ENCODE peak calls at places on chromosomes 7 and 10, in nine cellular contexts. M is breast epithelium, J is heart left ventricle, W is NB4, O is A549, Y is gastrocnemius medialis, H is body of pancreas, Z is HCT116, Q is lower leg skin. B is an unnamed sample.

GRCh38 chr7:134963031-134963430 is 23.3 kb upstream of the AGBL3 start:
- DNase-seq in Q (no peak), Y (no peak), H (no peak), J (no peak), W (no peak), O (no peak), Z (no peak), M (no peak), B (no peak)

GRCh38 chr7:130324270-130324669 is 20.3 kb upstream of the CPA5 start:
- DNase-seq in H (no peak), Q (no peak), M (no peak), W (no peak), Z (no peak), Y (no peak), J (no peak), O (no peak), B (no peak)

GRCh38 chr7:67019562-67020390 is 23.1 kb downstream of the TYW1 start:
- DNase-seq in H (no peak), M (no peak), W (peak), Q (no peak), Y (no peak), O (no peak), J (no peak), Z (no peak), B (peak)

GRCh38 chr7:47375590-47375989 is 206.3 kb downstream of the TNS3 start:
- DNase-seq in Y (no peak), H (no peak), Q (no peak), Z (no peak), O (no peak), J (no peak), W (no peak), M (no peak), B (no peak)

GRCh38 chr7:10237306-10237705 is 736.4 kb upstream of the PHF14 start:
- DNase-seq in Z (peak), Q (no peak), J (peak), M (no peak), W (no peak), H (peak), Y (no peak), O (no peak), B (no peak)

GRCh38 chr7:73970801-73971229 is 57.2 kb upstream of the ELN start:
- DNase-seq in Q (peak), O (no peak), Z (no peak), H (no peak), Y (no peak), M (no peak), W (no peak), J (no peak), B (no peak)

GRCh38 chr10:47363781-47364180 is 15.6 kb downstream of the RBP3 start:
- DNase-seq in Z (no peak), O (no peak), W (no peak), H (no peak), J (no peak), Q (no peak), M (peak), Y (no peak), B (no peak)

GRCh38 chr7:72492446-72492845 is 80.3 kb upstream of the CALN1 start:
- DNase-seq in Z (no peak), H (peak), O (no peak), Q (no peak), W (no peak), J (peak), M (no peak), Y (no peak), B (no peak)

GRCh38 chr10:95355241-95355779 is 64.5 kb upstream of the PDLIM1 start:
- DNase-seq in J (no peak), Q (no peak), Y (no peak), H (no peak), W (peak), Z (no peak), O (no peak), M (no peak), B (no peak)

GRCh38 chr10:128051548-128051947 is 74.7 kb downstream of the MKI67 start:
- DNase-seq in M (no peak), H (peak), Z (no peak), J (peak), Q (no peak), Y (no peak), O (no peak), W (no peak), B (no peak)

GRCh38 chr10:21602313-21602712 is 68.3 kb downstream of the MLLT10 start:
- DNase-seq in W (no peak), J (no peak), Y (no peak), H (no peak), M (no peak), Z (no peak), O (no peak), Q (no peak), B (no peak)

GRCh38 chr10:58590152-58590551 is 77.5 kb downstream of the BICC1 start:
- DNase-seq in W (no peak), H (no peak), J (peak), Y (no peak), Q (no peak), O (peak), M (no peak), Z (no peak), B (no peak)

GRCh38 chr10:91694170-91694794 is 61.4 kb upstream of the PPP1R3C start:
- DNase-seq in W (peak), Q (no peak), H (peak), J (no peak), Z (peak), Y (no peak), O (peak), M (no peak), B (peak)

GRCh38 chr10:67925449-67926005 is 41.1 kb downstream of the SIRT1 start:
- DNase-seq in O (no peak), J (no peak), M (no peak), Q (no peak), W (no peak), Z (no peak), H (no peak), Y (no peak), B (no peak)

GRCh38 chr7:106514887-106515286 is 146.1 kb downstream of the CCDC71L start:
- DNase-seq in J (no peak), W (no peak), Y (no peak), Q (peak), O (no peak), H (no peak), Z (no peak), M (no peak), B (no peak)

GRCh38 chr10:486668-487067 is 202.8 kb downstream of the DIP2C start:
- DNase-seq in Z (no peak), O (no peak), W (no peak), Q (no peak), Y (no peak), H (no peak), M (no peak), J (no peak), B (no peak)

GRCh38 chr10:101974091-101974799 is 81.7 kb downstream of the ARMH3 start:
- DNase-seq in J (no peak), H (no peak), W (peak), Z (no peak), Q (no peak), M (no peak), O (no peak), Y (no peak), B (no peak)

GRCh38 chr10:29395409-29395808 is 106.5 kb downstream of the LYZL1 start:
- DNase-seq in J (no peak), Z (no peak), W (no peak), O (no peak), Q (no peak), H (no peak), M (no peak), Y (no peak), B (no peak)

GRCh38 chr10:130218936-130219335 is 82.7 kb downstream of the GLRX3 start:
- DNase-seq in Q (no peak), W (no peak), M (no peak), Z (no peak), J (no peak), O (no peak), H (no peak), Y (no peak), B (no peak)

GRCh38 chr7:158123214-158123613 is 464.4 kb downstream of the PTPRN2 start:
- DNase-seq in O (no peak), Q (no peak), W (no peak), M (no peak), Y (no peak), Z (no peak), J (no peak), H (no peak), B (no peak)

GRCh38 chr7:100166966-100167911 is 1.2 kb downstream of the GAL3ST4 start:
- DNase-seq in M (no peak), Z (no peak), H (no peak), Q (no peak), W (peak), J (no peak), Y (no peak), O (no peak), B (no peak)

GRCh38 chr10:53071505-53072125 is 299.0 kb upstream of the MBL2 start:
- DNase-seq in W (no peak), O (no peak), H (no peak), J (no peak), M (no peak), Z (no peak), Q (no peak), Y (no peak), B (no peak)

GRCh38 chr10:22341190-22341935 is 3.9 kb upstream of the SPAG6 start:
- DNase-seq in W (no peak), Y (no peak), Z (no peak), Q (peak), J (no peak), H (no peak), M (no peak), O (peak), B (peak)

GRCh38 chr10:516766-517165 is 172.7 kb downstream of the DIP2C start:
- DNase-seq in Q (no peak), O (no peak), W (no peak), J (no peak), Z (no peak), M (peak), Y (no peak), H (no peak), B (no peak)

GRCh38 chr10:25758041-25758457 is 176.0 kb upstream of the MYO3A start:
- DNase-seq in M (no peak), W (peak), O (peak), Y (no peak), H (peak), Z (peak), Q (no peak), J (no peak), B (peak)

DNA sequence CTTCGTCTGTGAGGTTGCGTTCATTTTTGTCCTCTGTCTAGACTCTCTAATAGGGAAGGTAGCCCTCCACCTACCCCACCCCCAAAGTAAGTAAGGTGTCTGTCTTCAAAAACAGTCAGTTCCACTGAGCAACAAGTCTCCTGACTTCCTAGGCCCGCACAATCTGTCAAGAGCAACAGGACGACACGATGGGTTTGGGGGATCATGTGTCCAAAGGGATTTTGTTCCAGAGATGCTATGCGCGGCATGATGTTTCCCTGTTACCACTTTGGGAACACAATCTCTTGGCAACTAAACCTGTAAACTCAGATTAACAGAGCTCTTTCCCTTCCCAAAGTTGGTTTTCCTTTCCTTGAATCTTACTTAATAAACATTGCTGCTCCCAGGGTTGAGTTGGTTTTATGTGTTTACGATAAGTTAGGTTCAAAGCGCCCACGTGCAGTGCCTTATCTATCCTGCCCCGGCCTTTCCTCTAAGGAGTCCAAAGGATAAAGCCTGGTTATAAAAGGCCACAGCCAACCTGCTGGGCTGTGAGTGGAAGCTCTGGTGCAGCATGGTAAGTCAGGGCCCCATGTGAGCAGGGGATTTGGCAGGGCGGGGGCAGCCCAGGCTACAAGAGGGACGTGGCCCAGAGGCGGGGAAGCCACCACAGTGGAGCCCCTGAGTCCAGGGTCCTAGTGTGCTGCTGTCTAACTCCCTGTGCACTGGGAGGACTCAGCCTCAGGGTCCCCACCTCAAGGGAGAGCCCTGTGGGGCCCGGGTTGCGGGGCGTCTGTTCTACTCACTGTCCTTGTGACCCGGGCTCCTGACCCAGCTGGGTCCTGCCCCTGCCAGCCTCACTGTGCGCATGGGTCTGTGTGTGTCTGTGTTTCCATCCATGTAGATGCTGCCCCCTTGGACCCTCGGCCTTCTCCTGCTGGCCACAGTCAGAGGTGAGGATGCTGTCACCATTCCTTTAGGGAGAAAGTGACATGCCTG is at the start of gene PNLIPRP2:
- DNase-seq in W (no peak), Q (no peak), Z (no peak), H (peak), O (no peak), J (no peak), Y (no peak), M (no peak), B (no peak)
- TF ChIP-seq POLR2A in W (no peak), Q (no peak), Z (no peak), H (peak), O (no peak), J (no peak), Y (no peak), M (no peak), B (no peak)

DNA sequence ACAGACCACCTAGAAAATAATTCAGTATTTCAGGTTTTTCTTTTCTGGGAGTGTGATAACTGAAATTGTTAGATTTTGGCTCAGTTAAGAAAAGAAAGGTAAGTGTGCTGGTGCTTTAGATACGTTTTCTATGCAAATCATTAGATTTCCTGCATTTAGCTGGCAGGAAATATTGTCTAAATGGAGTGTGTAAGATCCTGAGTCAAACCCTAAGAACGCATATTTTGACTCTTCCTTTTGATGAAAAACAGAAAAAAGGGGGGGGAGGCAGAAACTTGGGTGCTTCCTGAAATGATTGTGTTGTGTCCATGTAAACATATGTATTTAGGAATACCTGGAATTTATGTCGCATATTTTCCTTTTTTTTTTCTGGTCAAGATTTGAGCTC is 1.2 kb downstream of the GRK5 start:
- DNase-seq in Z (no peak), Y (no peak), Q (no peak), J (no peak), H (no peak), W (no peak), O (no peak), M (no peak), B (no peak)
- TF ChIP-seq POLR2A in Z (no peak), Y (no peak), Q (no peak), J (no peak), H (no peak), W (no peak), O (no peak), M (no peak), B (no peak)

DNA sequence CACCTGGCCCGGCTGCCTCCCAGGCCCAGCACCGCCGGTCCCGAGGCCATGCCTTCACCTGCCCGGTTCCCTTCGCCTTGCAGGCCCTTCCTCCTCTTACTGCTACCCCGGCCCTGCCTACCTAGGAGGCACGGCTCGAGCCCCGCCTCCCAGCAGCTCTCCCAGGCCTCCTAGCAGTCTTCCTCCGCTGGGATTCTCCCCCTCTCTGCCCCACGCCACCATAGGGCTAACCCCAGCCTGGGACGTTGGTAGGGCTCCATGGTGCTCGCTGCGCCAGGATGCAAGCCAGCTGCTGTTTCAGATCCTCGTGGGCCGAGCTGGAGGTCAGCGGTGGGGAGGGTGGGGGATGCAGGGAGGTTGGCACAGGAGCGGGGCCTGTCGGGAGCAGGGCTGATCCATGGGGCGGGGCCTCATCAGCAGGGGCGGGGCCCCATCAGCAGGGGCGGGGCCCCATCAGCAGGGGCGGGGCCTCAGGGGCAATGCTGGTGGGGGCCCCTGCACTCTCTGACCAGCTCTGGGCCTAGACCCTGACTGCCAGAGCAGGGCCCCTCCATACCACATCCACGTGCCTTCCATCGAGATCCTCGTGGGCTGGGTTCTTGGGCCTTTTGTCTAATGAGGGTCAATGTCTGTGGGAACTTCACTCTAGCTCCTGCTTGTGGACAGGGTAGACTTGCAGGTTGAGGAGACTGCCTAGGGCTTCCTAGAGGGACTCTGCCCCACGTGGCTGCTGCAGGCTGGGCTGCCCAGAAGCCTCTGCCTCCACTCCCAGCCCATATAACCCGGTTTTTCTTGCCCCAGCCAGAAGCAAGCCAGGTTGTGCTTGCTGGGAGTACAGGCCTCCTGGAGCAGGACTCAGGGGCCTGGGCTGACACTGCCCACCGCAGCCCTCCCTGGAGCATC is 63.1 kb downstream of the RASGEF1A start:
- DNase-seq in Y (peak), J (peak), Z (peak), W (peak), Q (no peak), M (peak), H (peak), O (no peak), B (peak)
- TF ChIP-seq POLR2A in Y (no peak), J (no peak), Z (no peak), W (no peak), Q (no peak), M (no peak), H (peak), O (no peak), B (no peak)

GRCh38 chr10:104353325-104354048 is at the start of gene CFAP58:
- DNase-seq in Z (peak), M (peak), Q (peak), J (peak), H (peak), Y (peak), O (peak), W (peak), B (peak)
- TF ChIP-seq POLR2A in Z (no peak), M (no peak), Q (no peak), J (no peak), H (no peak), Y (no peak), O (peak), W (no peak), B (peak)

GRCh38 chr7:25118048-25118753 is 6.9 kb downstream of the CYCS start:
- DNase-seq in Z (no peak), W (no peak), M (no peak), Q (no peak), H (no peak), J (no peak), Y (no peak), O (no peak), B (no peak)
- TF ChIP-seq POLR2A in Z (no peak), W (no peak), M (no peak), Q (no peak), H (no peak), J (no peak), Y (no peak), O (no peak), B (no peak)